ENCODE peak calls at places on chromosomes 2 and 18, in five cellular contexts. M is NCI-H345, B is neuronal stem cell, R is SK-MEL-5, O is HT1080. H is an unnamed sample.
A peak's percentile ranks its signal among the peaks of the same experiment; 100 is the strongest.

GRCh38 chr2:1033058-1033457 is 82.4 kb downstream of the SNTG2 start:
- DNase-seq in B (no peak), M (no peak), R (no peak), O (no peak), H (no peak)

GRCh38 chr2:148136441-148136840 is 115.5 kb downstream of the MBD5 start:
- DNase-seq in O (no peak), R (no peak), B (no peak), M (no peak), H (no peak)

GRCh38 chr2:25251032-25251460 is 82.7 kb upstream of the POMC start:
- DNase-seq in R (no peak), M (no peak), O (no peak), B (peak; percentile 49), H (peak; percentile 6)

GRCh38 chr2:68403199-68403644 is 38.1 kb downstream of the PLEK start:
- DNase-seq in B (no peak), R (no peak), M (no peak), O (no peak), H (peak; percentile 23)

GRCh38 chr2:72198532-72199241 is 51.0 kb upstream of the CYP26B1 start:
- DNase-seq in O (peak; percentile 55), R (no peak), M (no peak), B (no peak), H (peak; percentile 83)

GRCh38 chr2:100584811-100585210 is 22.0 kb downstream of the PDCL3 start:
- DNase-seq in R (no peak), B (no peak), O (no peak), M (no peak), H (no peak)

GRCh38 chr2:33104052-33104623 is 157.4 kb downstream of the LTBP1 start:
- DNase-seq in M (no peak), B (no peak), R (no peak), O (peak; percentile 32), H (peak; percentile 53)

GRCh38 chr2:12717191-12717987 is 653 bp downstream of the TRIB2 start:
- DNase-seq in R (peak; percentile 79), M (peak; percentile 77), B (peak; percentile 70), O (peak; percentile 55), H (peak; percentile 38)

GRCh38 chr18:79523221-79523737 is 127.5 kb downstream of the NFATC1 start:
- DNase-seq in O (no peak), M (no peak), B (no peak), R (no peak), H (no peak)

GRCh38 chr2:160491922-160492371 is 1.7 kb downstream of the RBMS1 start:
- DNase-seq in R (peak; percentile 59), B (no peak), O (peak; percentile 73), M (no peak), H (peak; percentile 63)

GRCh38 chr2:71576541-71576940 is 123.2 kb downstream of the DYSF start:
- DNase-seq in B (no peak), M (no peak), R (no peak), O (no peak), H (no peak)

GRCh38 chr2:40558772-40559171 is 106.9 kb upstream of the SLC8A1 start:
- DNase-seq in R (no peak), B (no peak), O (no peak), M (no peak), H (peak; percentile 4)

GRCh38 chr2:239216614-239217273 is 184.1 kb downstream of the HDAC4 start:
- DNase-seq in R (no peak), B (no peak), O (peak; percentile 24), M (no peak), H (no peak)

GRCh38 chr18:23994361-23994902 is 20.1 kb upstream of the TTC39C start:
- DNase-seq in R (peak; percentile 93), O (peak; percentile 77), M (peak; percentile 97), B (no peak), H (peak; percentile 92)

GRCh38 chr2:164561991-164562390 is 59.3 kb downstream of the GRB14 start:
- DNase-seq in O (no peak), R (no peak), B (no peak), M (no peak), H (no peak)

GRCh38 chr2:96685592-96686459 is 43.3 kb downstream of the FER1L5 start:
- DNase-seq in M (peak; percentile 86), R (no peak), O (no peak), B (no peak), H (no peak)

GRCh38 chr2:70964596-70965386 is 13.6 kb upstream of the ANKRD53 start:
- DNase-seq in M (no peak), R (peak; percentile 76), B (peak; percentile 73), O (peak; percentile 28), H (peak; percentile 30)

GRCh38 chr2:26606847-26607190 is 34.3 kb downstream of the CIB4 start:
- DNase-seq in O (no peak), R (no peak), B (no peak), M (no peak), H (peak; percentile 78)

GRCh38 chr18:10689231-10689953 is 163.6 kb downstream of the NAPG start:
- DNase-seq in O (no peak), B (no peak), R (no peak), M (no peak), H (no peak)

GRCh38 chr18:76058146-76058545 is 436.9 kb downstream of the ZNF516 start:
- DNase-seq in M (no peak), O (no peak), R (no peak), B (no peak), H (no peak)

GRCh38 chr18:45339819-45340550 is 275.3 kb upstream of the SLC14A2 start:
- DNase-seq in O (no peak), B (no peak), M (no peak), R (no peak), H (peak; percentile 71)

GRCh38 chr2:201484805-201485204 is 33.3 kb downstream of the STRADB start:
- DNase-seq in M (no peak), O (no peak), B (no peak), R (no peak), H (no peak)

GRCh38 chr2:9708683-9709538 is 78.1 kb upstream of the YWHAQ start:
- DNase-seq in O (no peak), M (peak; percentile 38), B (no peak), R (no peak), H (no peak)

GRCh38 chr2:190980630-190981214 is 33.2 kb downstream of the STAT1 start:
- DNase-seq in B (no peak), M (no peak), O (no peak), R (no peak), H (no peak)

GRCh38 chr2:227826019-227826521 is 12.4 kb downstream of the CCL20 start:
- DNase-seq in R (no peak), O (no peak), B (no peak), M (no peak), H (peak; percentile 65)

GRCh38 chr2:67341012-67341318 is 56.2 kb upstream of the ETAA1 start:
- DNase-seq in O (no peak), M (no peak), R (no peak), B (no peak), H (no peak)

H was measured in bronchial epithelial cell.